ENCODE peak calls at places on chromosome 1, in six cellular contexts. L is HS-27A; M is stimulated activated CD8-positive, alpha-beta memory T cell treated with anti-CD3 and anti-CD28 coated beads, Interleukin-2, amount 100 ng/mL, for 1 hour; F is nephron progenitor cell; Y is Peyer's patch; O is caudate nucleus. V is an unnamed sample.

GRCh38 chr1:218460367-218460766 is 115.2 kb downstream of the TGFB2 start:
- DNase-seq in M (no peak), F (peak), L (no peak), O (no peak), Y (no peak), V (no peak)

GRCh38 chr1:220044683-220045355 is 1.5 kb downstream of the EPRS1 start:
- DNase-seq in M (no peak), F (no peak), O (no peak), Y (no peak), L (no peak), V (no peak)

GRCh38 chr1:30216602-30217001 is 506.8 kb downstream of the MATN1 start:
- DNase-seq in Y (no peak), L (no peak), O (no peak), M (no peak), F (no peak), V (no peak)

GRCh38 chr1:8950309-8950708 is 4.6 kb downstream of the CA6 start:
- DNase-seq in O (no peak), F (no peak), L (no peak), M (no peak), Y (no peak), V (no peak)

GRCh38 chr1:110150330-110151174 is at the start of gene SLC6A17:
- DNase-seq in F (peak), Y (no peak), O (peak), L (no peak), M (no peak), V (no peak)

GRCh38 chr1:29502225-29502755 is 266.0 kb downstream of the PTPRU start:
- DNase-seq in L (no peak), Y (no peak), F (no peak), O (no peak), M (no peak), V (peak)

GRCh38 chr1:228114827-228115226 is 5.7 kb upstream of the MRPL55 start:
- DNase-seq in O (no peak), F (no peak), M (no peak), L (no peak), Y (peak), V (no peak)

GRCh38 chr1:11147371-11147770 is 41.8 kb upstream of the ANGPTL7 start:
- DNase-seq in M (no peak), L (no peak), Y (no peak), O (peak), F (no peak), V (no peak)

GRCh38 chr1:244447024-244447423 is 4.7 kb downstream of the ADSS2 start:
- DNase-seq in Y (no peak), M (no peak), O (no peak), F (no peak), L (no peak), V (no peak)